ENCODE peak calls at places on chromosomes 12 and 14, in five cellular contexts. E, U, S, W and K are unnamed samples.
A peak's percentile ranks its signal among the peaks of the same experiment; 100 is the strongest.

GRCh38 chr12:2387051-2387834 is 334.5 kb downstream of the CACNA1C start:
- DNase-seq in E (no peak), U (no peak), S (no peak), W (no peak), K (no peak)

GRCh38 chr12:132246997-132247717 is 82.2 kb downstream of the GALNT9 start:
- DNase-seq in E (peak; percentile 39), U (no peak), S (no peak), W (no peak), K (no peak)

GRCh38 chr14:20690848-20691640 is 2.5 kb downstream of the ANG start:
- DNase-seq in E (no peak), U (peak; percentile 71), S (peak; percentile 70), W (peak; percentile 64), K (peak; percentile 86)

GRCh38 chr14:87990687-87991086 is 2.3 kb downstream of the GALC start:
- DNase-seq in E (no peak), U (no peak), S (no peak), W (no peak), K (no peak)

GRCh38 chr14:19754172-19754571 is 10.8 kb downstream of the OR4Q3 start:
- DNase-seq in E (no peak), U (no peak), S (no peak), W (no peak), K (no peak)

GRCh38 chr14:80624581-80624980 is 317.0 kb downstream of the CEP128 start:
- DNase-seq in E (no peak), U (no peak), S (no peak), W (no peak), K (no peak)

GRCh38 chr14:101839236-101839635 is 77.7 kb downstream of the PPP2R5C start:
- DNase-seq in E (no peak), U (no peak), S (no peak), W (no peak), K (peak; percentile 48)

GRCh38 chr12:64466178-64466577 is 14.3 kb downstream of the TBK1 start:
- DNase-seq in E (no peak), U (no peak), S (no peak), W (no peak), K (no peak)

GRCh38 chr12:65764325-65764724 is 60.0 kb upstream of the HMGA2 start:
- DNase-seq in E (no peak), U (no peak), S (no peak), W (no peak), K (no peak)

GRCh38 chr12:124352839-124353238 is 57.9 kb downstream of the RFLNA start:
- DNase-seq in E (peak; percentile 86), U (no peak), S (no peak), W (peak; percentile 68), K (no peak)

GRCh38 chr14:71290960-71291466 is 383.8 kb downstream of the PCNX1 start:
- DNase-seq in E (no peak), U (no peak), S (peak; percentile 90), W (peak; percentile 69), K (no peak)

GRCh38 chr14:50025776-50026175 is 90.6 kb downstream of the VCPKMT start:
- DNase-seq in E (no peak), U (peak; percentile 19), S (peak; percentile 48), W (peak; percentile 30), K (peak; percentile 27)